ENCODE peak calls at places on chromosome 9, in five cellular contexts. M, S, E, F and G are unnamed samples.

GRCh38 chr9:135225619-135226228 is 138.3 kb downstream of the OLFM1 start:
- DNase-seq in F (no peak), M (no peak), E (no peak), S (no peak), G (no peak)

GRCh38 chr9:37156781-37157356 is 36.5 kb downstream of the ZCCHC7 start:
- DNase-seq in E (no peak), M (peak), S (peak), F (peak), G (no peak)

GRCh38 chr9:131217321-131218031 is 58.8 kb downstream of the FAM78A start:
- DNase-seq in E (no peak), S (no peak), M (no peak), F (no peak), G (no peak)

GRCh38 chr9:95131023-95131943 is 186.2 kb downstream of the FANCC start:
- DNase-seq in E (peak), F (peak), M (peak), S (peak), G (no peak)

GRCh38 chr9:35051069-35051967 is 21.1 kb downstream of the VCP start:
- DNase-seq in M (peak), F (peak), E (peak), S (peak), G (no peak)

GRCh38 chr9:90044710-90045151 is 439.9 kb downstream of the GADD45G start:
- DNase-seq in F (peak), E (no peak), M (no peak), S (no peak), G (no peak)

GRCh38 chr9:5896863-5897262 is 6.2 kb downstream of the MLANA start:
- DNase-seq in F (no peak), M (no peak), S (no peak), E (no peak), G (no peak)

GRCh38 chr9:112820886-112821285 is 69.8 kb downstream of the SLC46A2 start:
- DNase-seq in F (peak), M (peak), E (no peak), S (no peak), G (peak)

GRCh38 chr9:127144670-127145458 is 22.4 kb upstream of the ANGPTL2 start:
- DNase-seq in M (peak), F (no peak), E (peak), S (peak), G (no peak)

GRCh38 chr9:13427587-13427986 is 148.1 kb upstream of the MPDZ start:
- DNase-seq in S (no peak), M (peak), F (peak), E (peak), G (no peak)

GRCh38 chr9:107749787-107750444 is 260.3 kb upstream of the KLF4 start:
- DNase-seq in M (peak), S (peak), F (peak), E (peak), G (peak)

GRCh38 chr9:104564358-104564757 is 4.6 kb upstream of the OR13C8 start:
- DNase-seq in E (no peak), M (no peak), S (no peak), F (no peak), G (no peak)

GRCh38 chr9:69324549-69325401 is at the start of gene ENTREP1:
- DNase-seq in S (peak), M (peak), F (peak), E (peak), G (no peak)
- TF ChIP-seq CTCF in S (peak), M (no peak), F (no peak), E (no peak), G (no peak)

DNA sequence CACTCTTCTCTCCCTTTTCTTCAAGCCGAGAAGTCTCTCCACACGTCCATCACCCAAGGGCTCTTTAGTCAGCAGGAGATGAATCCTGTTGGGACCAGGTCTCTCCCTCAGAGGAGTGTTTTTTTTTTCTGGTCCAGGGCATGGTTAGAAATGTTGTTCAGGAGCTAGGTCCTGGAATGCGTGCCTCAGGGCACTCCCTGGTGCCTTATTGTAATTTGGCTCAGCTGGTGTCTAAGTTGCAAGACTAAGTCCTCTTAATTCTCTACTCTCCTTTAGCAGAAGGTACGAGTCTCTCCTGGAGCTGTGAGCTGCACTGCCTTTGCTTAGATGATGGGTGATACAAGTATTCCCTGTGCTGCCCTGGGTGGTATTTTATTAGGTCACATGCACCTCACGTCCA is 111.9 kb downstream of the CNTLN start:
- DNase-seq in F (no peak), S (no peak), M (no peak), E (no peak), G (no peak)
- TF ChIP-seq CTCF in F (no peak), S (no peak), M (no peak), E (no peak), G (no peak)

GRCh38 chr9:109779711-109780452 is at the start of gene PALM2AKAP2:
- DNase-seq in E (peak), F (peak), M (peak), S (peak), G (no peak)
- TF ChIP-seq CTCF in E (no peak), F (peak), M (peak), S (peak), G (peak)

DNA sequence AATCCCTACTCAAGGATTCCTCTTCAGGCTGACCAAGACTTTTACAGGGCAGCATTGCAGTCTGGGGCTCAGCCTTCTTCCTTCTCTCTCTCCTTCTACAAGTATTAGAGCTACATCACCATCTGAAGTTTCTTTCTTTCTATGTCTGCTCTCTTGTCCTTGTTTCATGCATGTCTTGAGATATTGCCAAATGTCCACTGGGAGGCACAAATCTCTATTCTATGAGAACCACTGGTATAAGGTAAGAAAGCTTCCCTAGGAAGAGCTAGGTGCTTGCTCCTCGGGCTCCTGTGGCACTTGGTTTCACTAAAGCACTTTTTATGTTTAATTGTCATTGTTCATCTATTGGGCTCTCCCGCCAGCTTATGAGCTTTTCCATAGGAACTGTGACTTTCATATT is 289.2 kb upstream of the PCSK5 start:
- DNase-seq in F (peak), M (no peak), S (no peak), E (no peak), G (no peak)
- TF ChIP-seq CTCF in F (no peak), M (no peak), S (peak), E (no peak), G (no peak)

GRCh38 chr9:116163293-116164055 is 9.9 kb downstream of the PAPPA start:
- DNase-seq in M (no peak), E (no peak), F (no peak), S (peak), G (no peak)
- TF ChIP-seq CTCF in M (peak), E (peak), F (peak), S (peak), G (peak)

DNA sequence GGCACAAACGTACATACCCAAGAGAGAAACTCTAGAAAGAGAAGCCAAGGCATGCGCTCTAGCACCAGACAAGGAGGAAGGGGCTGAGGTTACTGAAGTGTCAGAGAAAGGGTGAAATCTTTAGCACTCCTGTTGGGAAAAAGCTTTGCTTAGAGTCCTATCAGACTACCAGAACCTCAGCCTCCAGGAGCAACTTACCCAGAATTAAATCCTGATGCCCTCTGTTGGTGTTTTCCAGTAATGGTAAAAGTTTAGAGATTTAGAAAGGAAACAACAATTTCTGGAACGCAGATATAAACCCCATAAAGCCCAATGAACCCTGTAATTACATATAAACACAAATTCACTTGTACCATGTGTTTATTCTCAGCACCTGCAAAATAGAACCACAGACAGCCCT is 33.2 kb upstream of the ASTN2 start:
- DNase-seq in S (no peak), E (no peak), M (no peak), F (no peak), G (no peak)
- TF ChIP-seq CTCF in S (peak), E (no peak), M (no peak), F (no peak), G (no peak)

GRCh38 chr9:76219555-76220151 is 174.6 kb downstream of the RFK start:
- DNase-seq in F (peak), S (peak), M (no peak), E (no peak), G (no peak)
- TF ChIP-seq CTCF in F (peak), S (peak), M (peak), E (no peak), G (peak)

GRCh38 chr9:68472119-68472518 is 68.6 kb downstream of the TMEM252 start:
- DNase-seq in M (no peak), S (no peak), F (no peak), E (no peak), G (no peak)
- TF ChIP-seq CTCF in M (no peak), S (no peak), F (no peak), E (no peak), G (no peak)

GRCh38 chr9:117409321-117409720 is 5.5 kb downstream of the ASTN2 start:
- DNase-seq in F (no peak), M (no peak), S (peak), E (no peak), G (no peak)
- TF ChIP-seq CTCF in F (no peak), M (no peak), S (peak), E (no peak), G (no peak)